ENCODE peak calls at places on chromosomes 12 and 14, in seven cellular contexts. M is transverse colon, T is right atrium auricular region, C is GM23248, G is tibial nerve, E is mesenchymal stem cell, J is A673. Z is an unnamed sample. For H3K36me3, the result is how much of the 10 kb centered on the place peaks cover.

GRCh38 chr12:120006248-120006975 is 17.4 kb downstream of the BICDL1 start:
- DNase-seq in J (no peak), M (no peak), C (no peak), G (no peak), T (no peak), E (no peak), Z (no peak)

GRCh38 chr12:101204598-101205304 is 5.3 kb downstream of the SLC5A8 start:
- DNase-seq in M (no peak), G (no peak), J (no peak), T (no peak), E (no peak), C (no peak), Z (no peak)

GRCh38 chr12:43676183-43676813 is 82.3 kb downstream of the PUS7L start:
- DNase-seq in E (no peak), J (peak), M (no peak), G (no peak), T (no peak), C (peak), Z (no peak)

GRCh38 chr12:51242150-51242549 is 3.5 kb downstream of the DAZAP2 start:
- DNase-seq in C (no peak), E (no peak), J (no peak), G (no peak), T (no peak), M (no peak), Z (no peak)

GRCh38 chr12:124347805-124348658 is 53.1 kb downstream of the RFLNA start:
- DNase-seq in G (no peak), J (no peak), E (no peak), C (peak), T (no peak), M (no peak), Z (no peak)

GRCh38 chr14:104968541-104969401 is 9.4 kb downstream of the AHNAK2 start:
- DNase-seq in T (no peak), E (peak), J (peak), C (peak), G (no peak), M (no peak), Z (peak)

GRCh38 chr14:71142375-71143038 is 235.2 kb downstream of the PCNX1 start:
- DNase-seq in T (no peak), M (no peak), C (peak), J (no peak), G (no peak), E (peak), Z (no peak)

GRCh38 chr12:108403952-108404351 is 64.8 kb upstream of the CMKLR1 start:
- DNase-seq in C (peak), G (no peak), E (no peak), J (peak), T (no peak), M (no peak), Z (no peak)

GRCh38 chr14:65302571-65303184 is 109.9 kb upstream of the FUT8 start:
- DNase-seq in G (no peak), C (peak), E (no peak), M (peak), J (no peak), T (no peak), Z (no peak)

GRCh38 chr12:19850341-19851065 is 411.2 kb downstream of the AEBP2 start:
- DNase-seq in C (peak), E (peak), J (no peak), M (no peak), T (no peak), G (no peak), Z (no peak)

GRCh38 chr14:61296707-61297502 is 15.8 kb upstream of the TMEM30B start:
- DNase-seq in M (no peak), G (no peak), T (no peak), J (peak), C (peak), E (peak), Z (no peak)

GRCh38 chr12:132147423-132148367 is 3.4 kb downstream of the NOC4L start:
- DNase-seq in E (no peak), M (no peak), G (peak), T (no peak), C (no peak), J (no peak), Z (no peak)

GRCh38 chr12:3044141-3044630 is 33.0 kb upstream of the TSPAN9 start:
- DNase-seq in J (no peak), E (no peak), C (no peak), T (no peak), M (no peak), G (no peak), Z (no peak)

GRCh38 chr14:32576088-32576795 is 247.1 kb downstream of the AKAP6 start:
- DNase-seq in G (no peak), C (peak), J (peak), E (peak), T (peak), M (peak), Z (no peak)

GRCh38 chr14:25381498-25381897 is 331.6 kb upstream of the STXBP6 start:
- DNase-seq in M (no peak), E (no peak), G (no peak), T (no peak), C (peak), J (peak), Z (no peak)

GRCh38 chr14:93029911-93030555 is 85.7 kb downstream of the ITPK1 start:
- DNase-seq in M (no peak), C (no peak), E (no peak), J (no peak), T (no peak), G (no peak), Z (no peak)

GRCh38 chr14:50733479-50733878 is 65.4 kb upstream of the SAV1 start:
- DNase-seq in G (no peak), T (no peak), C (no peak), M (no peak), J (no peak), E (no peak), Z (no peak)

GRCh38 chr12:112049351-112049750 is 36.1 kb downstream of the ERP29 start:
- DNase-seq in J (peak), M (no peak), G (no peak), E (no peak), T (no peak), C (no peak), Z (no peak)

GRCh38 chr14:82313889-82314288 is 780.2 kb upstream of the SEL1L start:
- DNase-seq in G (no peak), T (no peak), J (no peak), C (no peak), M (no peak), E (no peak), Z (no peak)

GRCh38 chr12:93094988-93095737 is 166.1 kb upstream of the EEA1 start:
- DNase-seq in J (no peak), G (no peak), M (no peak), T (no peak), C (no peak), E (no peak), Z (no peak)

GRCh38 chr14:63563370-63564026 is 20.3 kb upstream of the PPP2R5E start:
- DNase-seq in M (no peak), C (peak), J (no peak), E (peak), T (no peak), G (no peak), Z (no peak)

GRCh38 chr12:56955631-56956256 is 1.7 kb downstream of the RDH16 start:
- DNase-seq in T (no peak), E (peak), G (no peak), M (no peak), J (no peak), C (peak), Z (peak)

GRCh38 chr12:1080520-1081223 is 89.6 kb downstream of the ERC1 start:
- DNase-seq in G (no peak), M (no peak), C (no peak), E (no peak), T (no peak), J (no peak), Z (no peak)

GRCh38 chr14:51855234-51855633 is 5.2 kb upstream of the GNG2 start:
- DNase-seq in G (no peak), J (no peak), M (no peak), E (no peak), T (no peak), C (peak), Z (no peak)

GRCh38 chr12:92698466-92698865 is 4.3 kb upstream of the PLEKHG7 start:
- DNase-seq in E (no peak), M (no peak), C (no peak), G (no peak), J (no peak), T (no peak), Z (no peak)

GRCh38 chr12:94806617-94807016 is 156.3 kb upstream of the TMCC3 start:
- DNase-seq in T (no peak), G (no peak), E (no peak), J (no peak), M (no peak), C (no peak), Z (no peak)

GRCh38 chr12:89648211-89648930 is 60.3 kb downstream of the ATP2B1 start:
- DNase-seq in G (no peak), M (no peak), T (no peak), C (no peak), E (peak), J (no peak), Z (no peak)

GRCh38 chr12:52903855-52904508 is 894 bp downstream of the KRT8 start:
- DNase-seq in M (no peak), G (no peak), E (peak), T (no peak), J (no peak), C (peak), Z (no peak)

GRCh38 chr14:34582117-34582680 is 42.7 kb upstream of the EAPP start:
- DNase-seq in E (no peak), J (no peak), T (no peak), C (no peak), G (no peak), M (no peak), Z (no peak)

GRCh38 chr14:34580381-34580780 is 40.9 kb upstream of the EAPP start:
- DNase-seq in T (no peak), C (no peak), M (no peak), E (no peak), J (no peak), G (no peak), Z (no peak)

GRCh38 chr14:34583525-34583924 is 44.0 kb upstream of the EAPP start:
- DNase-seq in C (no peak), J (no peak), T (no peak), G (no peak), E (no peak), M (no peak), Z (no peak)
- H3K36me3 ChIP-seq in C (half or more), J (under half), T (half or more), G (under half), E (half or more), M (half or more), Z (under half)

GRCh38 chr14:22976620-22977433 is 5.5 kb downstream of the AJUBA start:
- DNase-seq in T (no peak), J (peak), E (peak), G (no peak), M (peak), C (peak), Z (no peak)

GRCh38 chr14:22974530-22975313 is 7.6 kb downstream of the AJUBA start:
- DNase-seq in T (no peak), G (no peak), C (no peak), M (no peak), E (peak), J (no peak), Z (no peak)

GRCh38 chr14:22971152-22971551 is 11.2 kb downstream of the AJUBA start:
- DNase-seq in M (no peak), J (no peak), E (no peak), G (no peak), T (no peak), C (no peak), Z (no peak)

GRCh38 chr14:22973217-22974032 is 8.9 kb downstream of the AJUBA start:
- DNase-seq in T (no peak), G (no peak), J (peak), E (peak), M (peak), C (peak), Z (no peak)

DNA sequence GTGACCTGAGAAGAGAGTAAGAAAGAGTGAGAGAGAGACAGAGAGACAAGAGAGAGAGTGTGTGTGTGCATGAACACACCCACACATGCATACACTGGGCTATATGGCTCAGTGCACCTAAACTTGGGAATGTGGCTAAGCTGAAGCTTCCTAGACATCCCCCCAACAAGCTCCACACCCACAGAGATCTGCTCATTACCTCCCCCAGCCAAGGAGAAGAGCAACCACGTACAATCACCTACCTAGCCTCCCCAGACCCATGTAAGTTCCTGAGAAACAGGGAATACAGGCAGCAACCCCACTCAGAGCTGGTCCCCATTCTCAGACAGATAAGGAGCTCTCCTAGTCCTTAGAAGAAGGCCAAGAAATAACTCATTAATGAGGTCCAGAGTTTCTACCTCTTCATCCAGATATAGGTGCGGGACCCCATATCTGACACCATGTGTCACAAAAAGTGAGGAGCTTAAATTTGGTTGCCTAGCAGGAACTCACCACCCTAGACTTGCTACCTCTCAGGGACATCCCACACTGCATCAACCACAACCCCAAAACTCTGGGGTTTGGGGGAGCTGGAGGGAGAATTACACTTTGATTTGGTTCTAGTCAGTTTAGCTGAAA is 9.9 kb downstream of the AJUBA start:
- DNase-seq in G (no peak), T (no peak), M (no peak), E (no peak), J (no peak), C (no peak), Z (no peak)
- H3K36me3 ChIP-seq in G (under half), T (under half), M (under half), E (under half), J (under half), C (under half), Z (under half)

DNA sequence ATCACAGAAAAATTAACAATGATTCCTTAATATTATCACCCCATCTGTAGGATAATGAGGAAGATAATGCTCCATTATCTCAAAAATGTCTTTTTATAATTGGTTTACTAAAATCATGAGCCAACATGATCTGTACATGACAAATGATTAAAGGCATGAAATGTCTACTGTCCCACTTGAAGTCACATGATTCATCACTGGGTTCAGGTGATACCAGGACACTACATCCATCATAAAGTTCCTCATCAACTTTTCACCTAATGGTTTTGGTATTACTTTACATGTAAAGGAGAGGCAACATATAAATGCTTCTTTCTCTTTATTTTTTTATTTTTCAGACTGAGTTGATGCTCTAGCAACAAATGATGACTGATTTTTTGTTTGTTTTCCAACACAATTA is 313.3 kb downstream of the MED13L start:
- DNase-seq in T (no peak), E (no peak), J (no peak), G (no peak), C (no peak), M (no peak), Z (no peak)
- H3K36me3 ChIP-seq in T (half or more), E (half or more), J (half or more), G (under half), C (half or more), M (half or more), Z (under half)

GRCh38 chr14:100123618-100124017 is 35.8 kb downstream of the DEGS2 start:
- DNase-seq in G (no peak), T (no peak), C (no peak), J (no peak), E (no peak), M (no peak), Z (no peak)

GRCh38 chr14:100124551-100125088 is 34.8 kb downstream of the DEGS2 start:
- DNase-seq in C (no peak), M (no peak), J (no peak), T (no peak), G (no peak), E (no peak), Z (no peak)

GRCh38 chr14:100121643-100122480 is 37.6 kb downstream of the DEGS2 start:
- DNase-seq in M (no peak), G (no peak), T (no peak), E (no peak), C (no peak), J (no peak), Z (no peak)

GRCh38 chr14:100120522-100121269 is 38.7 kb downstream of the DEGS2 start:
- DNase-seq in T (no peak), G (no peak), E (no peak), M (no peak), J (no peak), C (no peak), Z (no peak)

GRCh38 chr14:100122481-100123215 is 36.8 kb downstream of the DEGS2 start:
- DNase-seq in E (no peak), J (no peak), C (no peak), M (no peak), G (no peak), T (no peak), Z (no peak)
- H3K36me3 ChIP-seq in E (under half), J (under half), C (under half), M (under half), G (under half), T (under half), Z (under half)